ENCODE peak calls at places on chromosomes 13 and 19, in seven cellular contexts. One of them, this sample, is unnamed.

GRCh38 chr13:29771247-29771646 is 79.2 kb downstream of the UBL3 start:
- DNase-seq in OCI-LY7: peak; percentile 41
- DNase-seq in tibial artery: no peak
- DNase-seq in tibial nerve: no peak
- DNase-seq in fibroblast of lung: peak; percentile 56
- DNase-seq in right lobe of liver: no peak
- DNase-seq in left ventricle myocardium inferior: no peak
- DNase-seq in this sample: no peak

GRCh38 chr13:27797228-27797624 is 4.9 kb downstream of the GSX1 start:
- DNase-seq in fibroblast of lung: peak; percentile 19
- DNase-seq in OCI-LY7: no peak
- DNase-seq in tibial artery: no peak
- DNase-seq in left ventricle myocardium inferior: no peak
- DNase-seq in right lobe of liver: no peak
- DNase-seq in tibial nerve: no peak
- DNase-seq in this sample: peak; percentile 34

GRCh38 chr19:1884719-1885334 is 469 bp downstream of the ABHD17A start:
- DNase-seq in tibial artery: peak; percentile 70
- DNase-seq in right lobe of liver: no peak
- DNase-seq in left ventricle myocardium inferior: no peak
- DNase-seq in tibial nerve: no peak
- DNase-seq in OCI-LY7: peak; percentile 28
- DNase-seq in fibroblast of lung: no peak
- DNase-seq in this sample: no peak

GRCh38 chr13:54592201-54592600 is 1563.6 kb downstream of the OLFM4 start:
- DNase-seq in tibial nerve: no peak
- DNase-seq in right lobe of liver: no peak
- DNase-seq in OCI-LY7: no peak
- DNase-seq in tibial artery: no peak
- DNase-seq in fibroblast of lung: no peak
- DNase-seq in left ventricle myocardium inferior: no peak
- DNase-seq in this sample: no peak

GRCh38 chr13:44969858-44970484 is 19.3 kb downstream of the NUFIP1 start:
- DNase-seq in tibial nerve: no peak
- DNase-seq in tibial artery: no peak
- DNase-seq in left ventricle myocardium inferior: no peak
- DNase-seq in right lobe of liver: no peak
- DNase-seq in OCI-LY7: peak; percentile 32
- DNase-seq in fibroblast of lung: peak; percentile 76
- DNase-seq in this sample: no peak

GRCh38 chr13:100209857-100210580 is 121.1 kb downstream of the PCCA start:
- DNase-seq in right lobe of liver: no peak
- DNase-seq in OCI-LY7: no peak
- DNase-seq in fibroblast of lung: peak; percentile 75
- DNase-seq in left ventricle myocardium inferior: no peak
- DNase-seq in tibial artery: no peak
- DNase-seq in tibial nerve: no peak
- DNase-seq in this sample: no peak

GRCh38 chr13:103852036-103852435 is 785.8 kb upstream of the SLC10A2 start:
- DNase-seq in left ventricle myocardium inferior: no peak
- DNase-seq in fibroblast of lung: peak; percentile 5
- DNase-seq in tibial artery: no peak
- DNase-seq in tibial nerve: no peak
- DNase-seq in OCI-LY7: no peak
- DNase-seq in right lobe of liver: no peak
- DNase-seq in this sample: no peak

GRCh38 chr13:42984691-42985090 is 7.3 kb downstream of the EPSTI1 start:
- DNase-seq in tibial artery: no peak
- DNase-seq in OCI-LY7: no peak
- DNase-seq in tibial nerve: no peak
- DNase-seq in left ventricle myocardium inferior: no peak
- DNase-seq in right lobe of liver: no peak
- DNase-seq in fibroblast of lung: no peak
- DNase-seq in this sample: no peak

GRCh38 chr13:81017525-81018152 is 676.7 kb upstream of the SPRY2 start:
- DNase-seq in OCI-LY7: peak; percentile 46
- DNase-seq in fibroblast of lung: peak; percentile 77
- DNase-seq in tibial nerve: no peak
- DNase-seq in left ventricle myocardium inferior: no peak
- DNase-seq in right lobe of liver: no peak
- DNase-seq in tibial artery: no peak
- DNase-seq in this sample: no peak

GRCh38 chr19:7742991-7743390 is 4.3 kb downstream of the CD209 start:
- DNase-seq in fibroblast of lung: no peak
- DNase-seq in OCI-LY7: no peak
- DNase-seq in left ventricle myocardium inferior: no peak
- DNase-seq in tibial nerve: no peak
- DNase-seq in tibial artery: no peak
- DNase-seq in right lobe of liver: no peak
- DNase-seq in this sample: no peak

GRCh38 chr13:30762643-30763042 is 27.3 kb downstream of the ALOX5AP start:
- DNase-seq in fibroblast of lung: no peak
- DNase-seq in tibial artery: no peak
- DNase-seq in right lobe of liver: no peak
- DNase-seq in OCI-LY7: no peak
- DNase-seq in tibial nerve: no peak
- DNase-seq in left ventricle myocardium inferior: no peak
- DNase-seq in this sample: no peak

GRCh38 chr19:12885749-12886706 is 973 bp downstream of the KLF1 start:
- DNase-seq in fibroblast of lung: no peak
- DNase-seq in tibial nerve: no peak
- DNase-seq in left ventricle myocardium inferior: no peak
- DNase-seq in tibial artery: no peak
- DNase-seq in right lobe of liver: no peak
- DNase-seq in OCI-LY7: no peak
- DNase-seq in this sample: peak; percentile 36
- TF ChIP-seq CTCF in fibroblast of lung: no peak
- TF ChIP-seq CTCF in tibial nerve: no peak
- TF ChIP-seq CTCF in left ventricle myocardium inferior: no peak
- TF ChIP-seq CTCF in tibial artery: no peak
- TF ChIP-seq CTCF in right lobe of liver: no peak
- TF ChIP-seq CTCF in OCI-LY7: peak; percentile 24
- TF ChIP-seq CTCF in this sample: no peak

DNA sequence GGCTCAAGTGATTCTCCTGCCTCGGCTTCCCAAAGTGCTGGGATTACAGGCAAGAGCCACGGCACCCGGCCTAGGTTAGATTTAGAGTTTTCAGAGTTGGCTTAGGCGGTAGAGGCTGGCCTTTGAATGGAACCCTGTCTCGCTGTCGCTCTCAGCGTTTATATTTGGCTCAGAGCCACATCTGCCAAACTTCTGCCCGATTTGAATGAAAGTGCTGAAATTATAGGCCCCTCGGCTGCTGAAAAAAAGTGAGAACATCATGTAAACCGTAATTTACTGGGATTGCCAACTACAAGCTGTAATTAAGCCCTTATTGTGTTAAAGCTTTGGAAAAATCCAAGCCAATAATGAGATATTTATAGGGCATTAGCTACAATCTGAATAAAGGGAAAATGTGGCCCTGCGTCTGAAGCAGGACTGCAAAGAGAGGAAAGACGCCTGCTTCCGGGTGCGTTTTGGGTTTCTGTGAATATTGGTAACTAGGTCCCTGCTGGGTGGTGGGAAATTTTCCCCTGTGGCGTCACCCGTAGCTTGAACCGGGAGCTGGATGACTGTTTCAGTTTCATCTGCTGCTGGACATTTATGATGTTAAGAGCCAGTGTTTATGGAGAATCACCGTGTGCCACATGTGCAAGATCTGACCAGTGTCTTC is 9.8 kb downstream of the DNM2 start:
- DNase-seq in tibial nerve: no peak
- DNase-seq in tibial artery: no peak
- DNase-seq in right lobe of liver: no peak
- DNase-seq in left ventricle myocardium inferior: no peak
- DNase-seq in fibroblast of lung: no peak
- DNase-seq in OCI-LY7: no peak
- DNase-seq in this sample: no peak
- H3K4me1 ChIP-seq in tibial nerve: peaks cover 13% of the 10 kb centered on the region
- H3K4me1 ChIP-seq in tibial artery: peaks cover 5% of the 10 kb centered on the region
- H3K4me1 ChIP-seq in right lobe of liver: no peaks in the 10 kb centered on the region
- H3K4me1 ChIP-seq in left ventricle myocardium inferior: peaks cover 94% of the 10 kb centered on the region
- H3K4me1 ChIP-seq in fibroblast of lung: peaks cover 2% of the 10 kb centered on the region
- H3K4me1 ChIP-seq in OCI-LY7: peaks cover 32% of the 10 kb centered on the region
- H3K4me1 ChIP-seq in this sample: peaks cover 11% of the 10 kb centered on the region

DNA sequence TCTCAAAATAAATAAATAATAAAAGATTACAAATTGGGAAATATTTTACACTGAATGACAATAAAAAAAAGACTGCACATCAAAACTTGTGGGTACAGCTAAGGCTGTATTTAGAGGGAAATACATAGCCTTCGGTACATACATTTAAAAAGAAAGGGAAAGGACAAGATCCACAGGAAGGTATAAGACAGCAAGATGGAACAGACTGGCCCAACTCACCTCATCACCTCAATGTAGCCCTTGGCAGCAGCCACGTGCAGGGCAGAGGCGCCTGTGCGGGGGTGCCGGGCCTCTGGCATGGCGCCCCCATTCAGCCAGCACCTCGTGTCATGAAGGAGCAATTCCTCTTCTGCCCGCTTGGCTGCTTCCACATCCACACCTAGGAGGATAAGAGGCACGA is 14.2 kb downstream of the PPP1R12C start:
- DNase-seq in OCI-LY7: no peak
- DNase-seq in left ventricle myocardium inferior: no peak
- DNase-seq in tibial artery: no peak
- DNase-seq in tibial nerve: no peak
- DNase-seq in fibroblast of lung: no peak
- DNase-seq in right lobe of liver: no peak
- DNase-seq in this sample: no peak
- H3K36me3 ChIP-seq in OCI-LY7: peaks cover 84% of the 10 kb centered on the region
- H3K36me3 ChIP-seq in left ventricle myocardium inferior: peaks cover 69% of the 10 kb centered on the region
- H3K36me3 ChIP-seq in tibial artery: peaks cover 41% of the 10 kb centered on the region
- H3K36me3 ChIP-seq in tibial nerve: peaks cover 72% of the 10 kb centered on the region
- H3K36me3 ChIP-seq in fibroblast of lung: peaks cover 9% of the 10 kb centered on the region
- H3K36me3 ChIP-seq in right lobe of liver: peaks cover 25% of the 10 kb centered on the region
- H3K36me3 ChIP-seq in this sample: peaks cover 9% of the 10 kb centered on the region

DNA sequence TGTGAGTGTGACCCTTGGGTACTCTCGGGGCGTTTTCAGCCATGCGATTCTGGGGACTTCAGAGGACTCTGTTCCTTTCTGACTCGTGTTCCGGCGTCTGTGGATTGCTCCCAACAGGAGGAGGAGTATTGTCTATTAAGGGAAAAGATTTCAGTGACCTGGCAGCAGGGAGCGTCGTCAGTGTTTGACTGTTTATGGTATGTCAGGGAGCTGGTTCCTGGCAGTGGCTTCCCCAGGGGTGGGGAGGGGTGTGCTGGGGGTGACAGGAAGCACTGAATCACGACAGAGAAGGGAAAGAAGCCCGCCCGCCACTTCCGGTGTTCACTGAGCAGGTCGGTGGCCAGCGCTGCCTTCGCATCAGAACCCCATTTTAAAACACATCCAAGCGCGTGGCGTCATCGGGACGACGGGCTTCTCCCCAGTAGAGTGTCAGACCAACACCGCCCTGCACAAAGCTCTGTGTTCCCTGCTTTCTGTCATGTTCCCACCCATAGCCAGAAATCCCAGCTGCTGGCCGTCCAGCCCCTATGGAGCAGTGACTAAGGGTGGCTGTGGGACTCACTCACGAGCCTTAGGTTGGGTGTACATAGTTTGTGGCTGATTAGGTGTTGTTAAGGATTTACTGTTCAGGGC is 33.8 kb downstream of the COL4A2 start:
- DNase-seq in left ventricle myocardium inferior: peak; percentile 83
- DNase-seq in OCI-LY7: no peak
- DNase-seq in tibial nerve: peak; percentile 34
- DNase-seq in fibroblast of lung: peak; percentile 87
- DNase-seq in tibial artery: peak; percentile 97
- DNase-seq in right lobe of liver: peak; percentile 74
- DNase-seq in this sample: no peak
- TF ChIP-seq CTCF in left ventricle myocardium inferior: no peak
- TF ChIP-seq CTCF in OCI-LY7: no peak
- TF ChIP-seq CTCF in tibial nerve: no peak
- TF ChIP-seq CTCF in fibroblast of lung: peak; percentile 2
- TF ChIP-seq CTCF in tibial artery: no peak
- TF ChIP-seq CTCF in right lobe of liver: no peak
- TF ChIP-seq CTCF in this sample: no peak

This sample was measured in BE2C.